ENCODE peak calls at places on chromosomes 12 and 14, in six cellular contexts. One of them, this sample, is unnamed.

GRCh38 chr12:58774731-58775130 is 145.6 kb downstream of the LRIG3 start:
- DNase-seq in stimulated activated CD4-positive, alpha-beta T cell treated with anti-CD3 and anti-CD28 coated beads, Interleukin-2, amount 100 ng/mL, for 48 hours: no peak
- DNase-seq in activated CD4-positive, alpha-beta T cell treated with anti-CD3 and anti-CD28 coated beads, Interleukin-2, amount 50 U/mL, for 1 hour: no peak
- DNase-seq in lower lobe of right lung: no peak
- DNase-seq in ureter: no peak
- DNase-seq in H9: no peak
- DNase-seq in this sample: no peak

GRCh38 chr12:13609874-13610273 is 371.5 kb downstream of the GRIN2B start:
- DNase-seq in activated CD4-positive, alpha-beta T cell treated with anti-CD3 and anti-CD28 coated beads, Interleukin-2, amount 50 U/mL, for 1 hour: no peak
- DNase-seq in lower lobe of right lung: no peak
- DNase-seq in stimulated activated CD4-positive, alpha-beta T cell treated with anti-CD3 and anti-CD28 coated beads, Interleukin-2, amount 100 ng/mL, for 48 hours: no peak
- DNase-seq in H9: no peak
- DNase-seq in ureter: no peak
- DNase-seq in this sample: no peak

GRCh38 chr12:71439613-71440392 is at the start of gene LGR5:
- DNase-seq in ureter: no peak
- DNase-seq in stimulated activated CD4-positive, alpha-beta T cell treated with anti-CD3 and anti-CD28 coated beads, Interleukin-2, amount 100 ng/mL, for 48 hours: no peak
- DNase-seq in lower lobe of right lung: no peak
- DNase-seq in activated CD4-positive, alpha-beta T cell treated with anti-CD3 and anti-CD28 coated beads, Interleukin-2, amount 50 U/mL, for 1 hour: no peak
- DNase-seq in H9: peak; percentile 76
- DNase-seq in this sample: no peak

GRCh38 chr12:55659486-55660385 is 23.0 kb downstream of the OR10P1 start:
- DNase-seq in H9: no peak
- DNase-seq in activated CD4-positive, alpha-beta T cell treated with anti-CD3 and anti-CD28 coated beads, Interleukin-2, amount 50 U/mL, for 1 hour: no peak
- DNase-seq in ureter: no peak
- DNase-seq in lower lobe of right lung: no peak
- DNase-seq in stimulated activated CD4-positive, alpha-beta T cell treated with anti-CD3 and anti-CD28 coated beads, Interleukin-2, amount 100 ng/mL, for 48 hours: no peak
- DNase-seq in this sample: no peak

GRCh38 chr14:105925615-105926414 is 399.4 kb downstream of the TMEM121 start:
- DNase-seq in stimulated activated CD4-positive, alpha-beta T cell treated with anti-CD3 and anti-CD28 coated beads, Interleukin-2, amount 100 ng/mL, for 48 hours: no peak
- DNase-seq in activated CD4-positive, alpha-beta T cell treated with anti-CD3 and anti-CD28 coated beads, Interleukin-2, amount 50 U/mL, for 1 hour: no peak
- DNase-seq in lower lobe of right lung: peak; percentile 26
- DNase-seq in H9: no peak
- DNase-seq in ureter: no peak
- DNase-seq in this sample: no peak

GRCh38 chr12:45674583-45674982 is 54.9 kb upstream of the ARID2 start:
- DNase-seq in ureter: no peak
- DNase-seq in lower lobe of right lung: peak; percentile 76
- DNase-seq in activated CD4-positive, alpha-beta T cell treated with anti-CD3 and anti-CD28 coated beads, Interleukin-2, amount 50 U/mL, for 1 hour: no peak
- DNase-seq in H9: no peak
- DNase-seq in stimulated activated CD4-positive, alpha-beta T cell treated with anti-CD3 and anti-CD28 coated beads, Interleukin-2, amount 100 ng/mL, for 48 hours: no peak
- DNase-seq in this sample: no peak

GRCh38 chr12:12720637-12721250 is 3.6 kb downstream of the CDKN1B start:
- DNase-seq in stimulated activated CD4-positive, alpha-beta T cell treated with anti-CD3 and anti-CD28 coated beads, Interleukin-2, amount 100 ng/mL, for 48 hours: no peak
- DNase-seq in lower lobe of right lung: no peak
- DNase-seq in activated CD4-positive, alpha-beta T cell treated with anti-CD3 and anti-CD28 coated beads, Interleukin-2, amount 50 U/mL, for 1 hour: peak; percentile 24
- DNase-seq in ureter: no peak
- DNase-seq in H9: no peak
- DNase-seq in this sample: no peak

GRCh38 chr12:39572551-39572950 is 47.1 kb downstream of the ABCD2 start:
- DNase-seq in H9: no peak
- DNase-seq in stimulated activated CD4-positive, alpha-beta T cell treated with anti-CD3 and anti-CD28 coated beads, Interleukin-2, amount 100 ng/mL, for 48 hours: no peak
- DNase-seq in lower lobe of right lung: no peak
- DNase-seq in activated CD4-positive, alpha-beta T cell treated with anti-CD3 and anti-CD28 coated beads, Interleukin-2, amount 50 U/mL, for 1 hour: no peak
- DNase-seq in ureter: no peak
- DNase-seq in this sample: no peak

GRCh38 chr12:22101749-22102243 is 55.8 kb downstream of the CMAS start:
- DNase-seq in H9: no peak
- DNase-seq in activated CD4-positive, alpha-beta T cell treated with anti-CD3 and anti-CD28 coated beads, Interleukin-2, amount 50 U/mL, for 1 hour: no peak
- DNase-seq in lower lobe of right lung: no peak
- DNase-seq in stimulated activated CD4-positive, alpha-beta T cell treated with anti-CD3 and anti-CD28 coated beads, Interleukin-2, amount 100 ng/mL, for 48 hours: no peak
- DNase-seq in ureter: no peak
- DNase-seq in this sample: no peak

GRCh38 chr14:49036991-49037390 is 549.2 kb downstream of the RPS29 start:
- DNase-seq in stimulated activated CD4-positive, alpha-beta T cell treated with anti-CD3 and anti-CD28 coated beads, Interleukin-2, amount 100 ng/mL, for 48 hours: no peak
- DNase-seq in lower lobe of right lung: no peak
- DNase-seq in H9: no peak
- DNase-seq in ureter: no peak
- DNase-seq in activated CD4-positive, alpha-beta T cell treated with anti-CD3 and anti-CD28 coated beads, Interleukin-2, amount 50 U/mL, for 1 hour: no peak
- DNase-seq in this sample: no peak

GRCh38 chr14:53714495-53715389 is 241.9 kb downstream of the BMP4 start:
- DNase-seq in ureter: no peak
- DNase-seq in stimulated activated CD4-positive, alpha-beta T cell treated with anti-CD3 and anti-CD28 coated beads, Interleukin-2, amount 100 ng/mL, for 48 hours: no peak
- DNase-seq in H9: no peak
- DNase-seq in activated CD4-positive, alpha-beta T cell treated with anti-CD3 and anti-CD28 coated beads, Interleukin-2, amount 50 U/mL, for 1 hour: no peak
- DNase-seq in lower lobe of right lung: no peak
- DNase-seq in this sample: no peak

GRCh38 chr14:74015965-74016364 is 3.1 kb downstream of the ENTPD5 start:
- DNase-seq in H9: no peak
- DNase-seq in lower lobe of right lung: no peak
- DNase-seq in stimulated activated CD4-positive, alpha-beta T cell treated with anti-CD3 and anti-CD28 coated beads, Interleukin-2, amount 100 ng/mL, for 48 hours: no peak
- DNase-seq in ureter: no peak
- DNase-seq in activated CD4-positive, alpha-beta T cell treated with anti-CD3 and anti-CD28 coated beads, Interleukin-2, amount 50 U/mL, for 1 hour: no peak
- DNase-seq in this sample: no peak

GRCh38 chr14:79661762-79662161 is 549.5 kb downstream of the DIO2 start:
- DNase-seq in H9: no peak
- DNase-seq in ureter: no peak
- DNase-seq in stimulated activated CD4-positive, alpha-beta T cell treated with anti-CD3 and anti-CD28 coated beads, Interleukin-2, amount 100 ng/mL, for 48 hours: no peak
- DNase-seq in lower lobe of right lung: no peak
- DNase-seq in activated CD4-positive, alpha-beta T cell treated with anti-CD3 and anti-CD28 coated beads, Interleukin-2, amount 50 U/mL, for 1 hour: no peak
- DNase-seq in this sample: no peak

GRCh38 chr14:103139371-103140016 is 16.2 kb downstream of the TNFAIP2 start:
- DNase-seq in lower lobe of right lung: no peak
- DNase-seq in activated CD4-positive, alpha-beta T cell treated with anti-CD3 and anti-CD28 coated beads, Interleukin-2, amount 50 U/mL, for 1 hour: no peak
- DNase-seq in H9: no peak
- DNase-seq in stimulated activated CD4-positive, alpha-beta T cell treated with anti-CD3 and anti-CD28 coated beads, Interleukin-2, amount 100 ng/mL, for 48 hours: no peak
- DNase-seq in ureter: no peak
- DNase-seq in this sample: no peak

GRCh38 chr14:54490448-54490805 is 1.6 kb upstream of the GMFB start:
- DNase-seq in lower lobe of right lung: no peak
- DNase-seq in activated CD4-positive, alpha-beta T cell treated with anti-CD3 and anti-CD28 coated beads, Interleukin-2, amount 50 U/mL, for 1 hour: no peak
- DNase-seq in H9: no peak
- DNase-seq in stimulated activated CD4-positive, alpha-beta T cell treated with anti-CD3 and anti-CD28 coated beads, Interleukin-2, amount 100 ng/mL, for 48 hours: no peak
- DNase-seq in ureter: no peak
- DNase-seq in this sample: no peak

GRCh38 chr12:6092784-6093722 is 31.4 kb downstream of the VWF start:
- DNase-seq in H9: no peak
- DNase-seq in ureter: peak; percentile 58
- DNase-seq in lower lobe of right lung: peak; percentile 81
- DNase-seq in activated CD4-positive, alpha-beta T cell treated with anti-CD3 and anti-CD28 coated beads, Interleukin-2, amount 50 U/mL, for 1 hour: no peak
- DNase-seq in stimulated activated CD4-positive, alpha-beta T cell treated with anti-CD3 and anti-CD28 coated beads, Interleukin-2, amount 100 ng/mL, for 48 hours: no peak
- DNase-seq in this sample: no peak

GRCh38 chr12:87995581-87996178 is 33.5 kb downstream of the C12orf50 start:
- DNase-seq in lower lobe of right lung: no peak
- DNase-seq in activated CD4-positive, alpha-beta T cell treated with anti-CD3 and anti-CD28 coated beads, Interleukin-2, amount 50 U/mL, for 1 hour: peak; percentile 19
- DNase-seq in ureter: peak; percentile 60
- DNase-seq in stimulated activated CD4-positive, alpha-beta T cell treated with anti-CD3 and anti-CD28 coated beads, Interleukin-2, amount 100 ng/mL, for 48 hours: peak; percentile 14
- DNase-seq in H9: peak; percentile 80
- DNase-seq in this sample: peak; percentile 8

GRCh38 chr12:14995583-14996425 is 23.0 kb downstream of the PDE6H start:
- DNase-seq in stimulated activated CD4-positive, alpha-beta T cell treated with anti-CD3 and anti-CD28 coated beads, Interleukin-2, amount 100 ng/mL, for 48 hours: no peak
- DNase-seq in H9: no peak
- DNase-seq in ureter: no peak
- DNase-seq in lower lobe of right lung: no peak
- DNase-seq in activated CD4-positive, alpha-beta T cell treated with anti-CD3 and anti-CD28 coated beads, Interleukin-2, amount 50 U/mL, for 1 hour: no peak
- DNase-seq in this sample: peak; percentile 7